ENCODE peak calls at places on chromosomes 1 and 21, in six cellular contexts. One of them, this sample, is unnamed.

GRCh38 chr1:67832737-67833594 is at the start of gene GNG12:
- DNase-seq in activated CD4-positive, alpha-beta T cell treated with anti-CD3 and anti-CD28 coated beads, Interleukin-2, amount 50 U/mL, for 48 hours: peak
- DNase-seq in T1000: peak
- DNase-seq in NCI-H510A treated with DMSO at 0.1 percent for 48 hours: peak
- DNase-seq in NCI-H2029: peak
- DNase-seq in neuronal stem cell: peak
- DNase-seq in this sample: no peak

GRCh38 chr1:13605159-13605558 is 21.5 kb downstream of the PDPN start:
- DNase-seq in activated CD4-positive, alpha-beta T cell treated with anti-CD3 and anti-CD28 coated beads, Interleukin-2, amount 50 U/mL, for 48 hours: no peak
- DNase-seq in T1000: no peak
- DNase-seq in NCI-H510A treated with DMSO at 0.1 percent for 48 hours: no peak
- DNase-seq in NCI-H2029: no peak
- DNase-seq in neuronal stem cell: no peak
- DNase-seq in this sample: no peak

GRCh38 chr21:17089121-17089520 is 423.7 kb upstream of the CXADR start:
- DNase-seq in activated CD4-positive, alpha-beta T cell treated with anti-CD3 and anti-CD28 coated beads, Interleukin-2, amount 50 U/mL, for 48 hours: no peak
- DNase-seq in T1000: no peak
- DNase-seq in NCI-H510A treated with DMSO at 0.1 percent for 48 hours: no peak
- DNase-seq in NCI-H2029: no peak
- DNase-seq in neuronal stem cell: no peak
- DNase-seq in this sample: no peak

GRCh38 chr1:184906771-184907170 is 67.5 kb downstream of the NIBAN1 start:
- DNase-seq in activated CD4-positive, alpha-beta T cell treated with anti-CD3 and anti-CD28 coated beads, Interleukin-2, amount 50 U/mL, for 48 hours: no peak
- DNase-seq in T1000: no peak
- DNase-seq in NCI-H510A treated with DMSO at 0.1 percent for 48 hours: no peak
- DNase-seq in NCI-H2029: no peak
- DNase-seq in neuronal stem cell: no peak
- DNase-seq in this sample: no peak

GRCh38 chr1:2431095-2431494 is 18.7 kb upstream of the PEX10 start:
- DNase-seq in activated CD4-positive, alpha-beta T cell treated with anti-CD3 and anti-CD28 coated beads, Interleukin-2, amount 50 U/mL, for 48 hours: no peak
- DNase-seq in T1000: no peak
- DNase-seq in NCI-H510A treated with DMSO at 0.1 percent for 48 hours: no peak
- DNase-seq in NCI-H2029: no peak
- DNase-seq in neuronal stem cell: no peak
- DNase-seq in this sample: no peak

GRCh38 chr1:205598841-205599666 is 32.8 kb downstream of the ELK4 start:
- DNase-seq in activated CD4-positive, alpha-beta T cell treated with anti-CD3 and anti-CD28 coated beads, Interleukin-2, amount 50 U/mL, for 48 hours: no peak
- DNase-seq in T1000: no peak
- DNase-seq in NCI-H510A treated with DMSO at 0.1 percent for 48 hours: no peak
- DNase-seq in NCI-H2029: no peak
- DNase-seq in neuronal stem cell: no peak
- DNase-seq in this sample: peak

GRCh38 chr1:79441243-79441642 is 434.7 kb upstream of the ADGRL4 start:
- DNase-seq in activated CD4-positive, alpha-beta T cell treated with anti-CD3 and anti-CD28 coated beads, Interleukin-2, amount 50 U/mL, for 48 hours: no peak
- DNase-seq in T1000: no peak
- DNase-seq in NCI-H510A treated with DMSO at 0.1 percent for 48 hours: no peak
- DNase-seq in NCI-H2029: no peak
- DNase-seq in neuronal stem cell: no peak
- DNase-seq in this sample: no peak

GRCh38 chr1:110008971-110009565 is 24.5 kb downstream of the AHCYL1 start:
- DNase-seq in activated CD4-positive, alpha-beta T cell treated with anti-CD3 and anti-CD28 coated beads, Interleukin-2, amount 50 U/mL, for 48 hours: no peak
- DNase-seq in T1000: no peak
- DNase-seq in NCI-H510A treated with DMSO at 0.1 percent for 48 hours: no peak
- DNase-seq in NCI-H2029: no peak
- DNase-seq in neuronal stem cell: no peak
- DNase-seq in this sample: no peak

GRCh38 chr21:46532080-46532479 is 72.8 kb downstream of the S100B start:
- DNase-seq in activated CD4-positive, alpha-beta T cell treated with anti-CD3 and anti-CD28 coated beads, Interleukin-2, amount 50 U/mL, for 48 hours: no peak
- DNase-seq in T1000: no peak
- DNase-seq in NCI-H510A treated with DMSO at 0.1 percent for 48 hours: no peak
- DNase-seq in NCI-H2029: no peak
- DNase-seq in neuronal stem cell: no peak
- DNase-seq in this sample: no peak

GRCh38 chr1:191608367-191608766 is 549.9 kb upstream of the RGS18 start:
- DNase-seq in activated CD4-positive, alpha-beta T cell treated with anti-CD3 and anti-CD28 coated beads, Interleukin-2, amount 50 U/mL, for 48 hours: no peak
- DNase-seq in T1000: no peak
- DNase-seq in NCI-H510A treated with DMSO at 0.1 percent for 48 hours: peak
- DNase-seq in NCI-H2029: peak
- DNase-seq in neuronal stem cell: no peak
- DNase-seq in this sample: peak

GRCh38 chr1:61353797-61354406 is 271.5 kb downstream of the NFIA start:
- DNase-seq in activated CD4-positive, alpha-beta T cell treated with anti-CD3 and anti-CD28 coated beads, Interleukin-2, amount 50 U/mL, for 48 hours: no peak
- DNase-seq in T1000: no peak
- DNase-seq in NCI-H510A treated with DMSO at 0.1 percent for 48 hours: no peak
- DNase-seq in NCI-H2029: no peak
- DNase-seq in neuronal stem cell: no peak
- DNase-seq in this sample: no peak

GRCh38 chr1:39960461-39960958 is 5.6 kb downstream of the MFSD2A start:
- DNase-seq in activated CD4-positive, alpha-beta T cell treated with anti-CD3 and anti-CD28 coated beads, Interleukin-2, amount 50 U/mL, for 48 hours: no peak
- DNase-seq in T1000: no peak
- DNase-seq in NCI-H510A treated with DMSO at 0.1 percent for 48 hours: peak
- DNase-seq in NCI-H2029: peak
- DNase-seq in neuronal stem cell: no peak
- DNase-seq in this sample: no peak

GRCh38 chr1:76074321-76075187 is at the start of gene ST6GALNAC3:
- DNase-seq in activated CD4-positive, alpha-beta T cell treated with anti-CD3 and anti-CD28 coated beads, Interleukin-2, amount 50 U/mL, for 48 hours: peak
- DNase-seq in T1000: peak
- DNase-seq in NCI-H510A treated with DMSO at 0.1 percent for 48 hours: peak
- DNase-seq in NCI-H2029: no peak
- DNase-seq in neuronal stem cell: peak
- DNase-seq in this sample: peak

GRCh38 chr1:188715566-188715965 is 1762.1 kb downstream of the BRINP3 start:
- DNase-seq in activated CD4-positive, alpha-beta T cell treated with anti-CD3 and anti-CD28 coated beads, Interleukin-2, amount 50 U/mL, for 48 hours: no peak
- DNase-seq in T1000: no peak
- DNase-seq in NCI-H510A treated with DMSO at 0.1 percent for 48 hours: no peak
- DNase-seq in NCI-H2029: no peak
- DNase-seq in neuronal stem cell: no peak
- DNase-seq in this sample: no peak

GRCh38 chr21:41631564-41632461 is 123.9 kb upstream of the TMPRSS2 start:
- DNase-seq in activated CD4-positive, alpha-beta T cell treated with anti-CD3 and anti-CD28 coated beads, Interleukin-2, amount 50 U/mL, for 48 hours: no peak
- DNase-seq in T1000: no peak
- DNase-seq in NCI-H510A treated with DMSO at 0.1 percent for 48 hours: peak
- DNase-seq in NCI-H2029: peak
- DNase-seq in neuronal stem cell: no peak
- DNase-seq in this sample: no peak

GRCh38 chr1:19410393-19410792 is 74.9 kb downstream of the CAPZB start:
- DNase-seq in activated CD4-positive, alpha-beta T cell treated with anti-CD3 and anti-CD28 coated beads, Interleukin-2, amount 50 U/mL, for 48 hours: no peak
- DNase-seq in T1000: no peak
- DNase-seq in NCI-H510A treated with DMSO at 0.1 percent for 48 hours: no peak
- DNase-seq in NCI-H2029: no peak
- DNase-seq in neuronal stem cell: no peak
- DNase-seq in this sample: no peak

GRCh38 chr1:246631426-246631825 is 65.2 kb downstream of the CNST start:
- DNase-seq in activated CD4-positive, alpha-beta T cell treated with anti-CD3 and anti-CD28 coated beads, Interleukin-2, amount 50 U/mL, for 48 hours: no peak
- DNase-seq in T1000: no peak
- DNase-seq in NCI-H510A treated with DMSO at 0.1 percent for 48 hours: no peak
- DNase-seq in NCI-H2029: no peak
- DNase-seq in neuronal stem cell: no peak
- DNase-seq in this sample: no peak

GRCh38 chr1:37641059-37641458 is 6.4 kb upstream of the RSPO1 start:
- DNase-seq in activated CD4-positive, alpha-beta T cell treated with anti-CD3 and anti-CD28 coated beads, Interleukin-2, amount 50 U/mL, for 48 hours: no peak
- DNase-seq in T1000: no peak
- DNase-seq in NCI-H510A treated with DMSO at 0.1 percent for 48 hours: no peak
- DNase-seq in NCI-H2029: no peak
- DNase-seq in neuronal stem cell: no peak
- DNase-seq in this sample: no peak

GRCh38 chr1:156538711-156539440 is 33.5 kb downstream of the IQGAP3 start:
- DNase-seq in activated CD4-positive, alpha-beta T cell treated with anti-CD3 and anti-CD28 coated beads, Interleukin-2, amount 50 U/mL, for 48 hours: no peak
- DNase-seq in T1000: no peak
- DNase-seq in NCI-H510A treated with DMSO at 0.1 percent for 48 hours: no peak
- DNase-seq in NCI-H2029: no peak
- DNase-seq in neuronal stem cell: no peak
- DNase-seq in this sample: no peak

GRCh38 chr1:150981177-150981804 is 801 bp upstream of the ANXA9 start:
- DNase-seq in activated CD4-positive, alpha-beta T cell treated with anti-CD3 and anti-CD28 coated beads, Interleukin-2, amount 50 U/mL, for 48 hours: no peak
- DNase-seq in T1000: peak
- DNase-seq in NCI-H510A treated with DMSO at 0.1 percent for 48 hours: peak
- DNase-seq in NCI-H2029: peak
- DNase-seq in neuronal stem cell: no peak
- DNase-seq in this sample: no peak

GRCh38 chr21:32806810-32807386 is 35.3 kb upstream of the PAXBP1 start:
- DNase-seq in activated CD4-positive, alpha-beta T cell treated with anti-CD3 and anti-CD28 coated beads, Interleukin-2, amount 50 U/mL, for 48 hours: peak
- DNase-seq in T1000: no peak
- DNase-seq in NCI-H510A treated with DMSO at 0.1 percent for 48 hours: no peak
- DNase-seq in NCI-H2029: no peak
- DNase-seq in neuronal stem cell: no peak
- DNase-seq in this sample: no peak

GRCh38 chr1:93661829-93662474 is 19.7 kb downstream of the BCAR3 start:
- DNase-seq in activated CD4-positive, alpha-beta T cell treated with anti-CD3 and anti-CD28 coated beads, Interleukin-2, amount 50 U/mL, for 48 hours: no peak
- DNase-seq in T1000: no peak
- DNase-seq in NCI-H510A treated with DMSO at 0.1 percent for 48 hours: no peak
- DNase-seq in NCI-H2029: no peak
- DNase-seq in neuronal stem cell: no peak
- DNase-seq in this sample: no peak

GRCh38 chr1:120176092-120176855 is at the start of gene SEC22B:
- DNase-seq in activated CD4-positive, alpha-beta T cell treated with anti-CD3 and anti-CD28 coated beads, Interleukin-2, amount 50 U/mL, for 48 hours: peak
- DNase-seq in T1000: peak
- DNase-seq in NCI-H510A treated with DMSO at 0.1 percent for 48 hours: peak
- DNase-seq in NCI-H2029: peak
- DNase-seq in neuronal stem cell: peak
- DNase-seq in this sample: peak

GRCh38 chr1:119569095-119569494 is 62.1 kb downstream of the HSD3B1 start:
- DNase-seq in activated CD4-positive, alpha-beta T cell treated with anti-CD3 and anti-CD28 coated beads, Interleukin-2, amount 50 U/mL, for 48 hours: no peak
- DNase-seq in T1000: no peak
- DNase-seq in NCI-H510A treated with DMSO at 0.1 percent for 48 hours: no peak
- DNase-seq in NCI-H2029: no peak
- DNase-seq in neuronal stem cell: no peak
- DNase-seq in this sample: no peak

GRCh38 chr21:38956791-38957571 is 151.3 kb downstream of the ETS2 start:
- DNase-seq in activated CD4-positive, alpha-beta T cell treated with anti-CD3 and anti-CD28 coated beads, Interleukin-2, amount 50 U/mL, for 48 hours: no peak
- DNase-seq in T1000: no peak
- DNase-seq in NCI-H510A treated with DMSO at 0.1 percent for 48 hours: peak
- DNase-seq in NCI-H2029: peak
- DNase-seq in neuronal stem cell: no peak
- DNase-seq in this sample: no peak

GRCh38 chr1:234718509-234719453 is 108.8 kb upstream of the IRF2BP2 start:
- DNase-seq in activated CD4-positive, alpha-beta T cell treated with anti-CD3 and anti-CD28 coated beads, Interleukin-2, amount 50 U/mL, for 48 hours: no peak
- DNase-seq in T1000: no peak
- DNase-seq in NCI-H510A treated with DMSO at 0.1 percent for 48 hours: no peak
- DNase-seq in NCI-H2029: no peak
- DNase-seq in neuronal stem cell: no peak
- DNase-seq in this sample: no peak

GRCh38 chr1:155598842-155599331 is 11.1 kb upstream of the MSTO1 start:
- DNase-seq in activated CD4-positive, alpha-beta T cell treated with anti-CD3 and anti-CD28 coated beads, Interleukin-2, amount 50 U/mL, for 48 hours: no peak
- DNase-seq in T1000: no peak
- DNase-seq in NCI-H510A treated with DMSO at 0.1 percent for 48 hours: no peak
- DNase-seq in NCI-H2029: no peak
- DNase-seq in neuronal stem cell: no peak
- DNase-seq in this sample: no peak

GRCh38 chr1:175810305-175810704 is 66.9 kb upstream of the TNR start:
- DNase-seq in activated CD4-positive, alpha-beta T cell treated with anti-CD3 and anti-CD28 coated beads, Interleukin-2, amount 50 U/mL, for 48 hours: no peak
- DNase-seq in T1000: no peak
- DNase-seq in NCI-H510A treated with DMSO at 0.1 percent for 48 hours: no peak
- DNase-seq in NCI-H2029: no peak
- DNase-seq in neuronal stem cell: no peak
- DNase-seq in this sample: no peak

GRCh38 chr21:15283789-15284188 is 219.0 kb upstream of the NRIP1 start:
- DNase-seq in activated CD4-positive, alpha-beta T cell treated with anti-CD3 and anti-CD28 coated beads, Interleukin-2, amount 50 U/mL, for 48 hours: no peak
- DNase-seq in T1000: no peak
- DNase-seq in NCI-H510A treated with DMSO at 0.1 percent for 48 hours: no peak
- DNase-seq in NCI-H2029: no peak
- DNase-seq in neuronal stem cell: no peak
- DNase-seq in this sample: no peak

GRCh38 chr1:229296541-229296941 is 25.6 kb downstream of the RAB4A start:
- DNase-seq in activated CD4-positive, alpha-beta T cell treated with anti-CD3 and anti-CD28 coated beads, Interleukin-2, amount 50 U/mL, for 48 hours: no peak
- DNase-seq in T1000: no peak
- DNase-seq in NCI-H510A treated with DMSO at 0.1 percent for 48 hours: no peak
- DNase-seq in NCI-H2029: no peak
- DNase-seq in neuronal stem cell: no peak
- DNase-seq in this sample: no peak

This sample was measured in NCI-H446.